ENCODE peak calls at places on chromosomes 2 and 18, in ten cellular contexts. G, A, R, F, K, T, C, H, I and N are unnamed samples.

GRCh38 chr18:44679912-44680270 is 797 bp upstream of the SETBP1 start:
- DNase-seq in G (no peak), A (peak), R (no peak), F (no peak), K (peak), T (no peak), C (peak), H (peak), I (no peak), N (peak)

GRCh38 chr2:54409752-54410151 is 46.4 kb upstream of the SPTBN1 start:
- DNase-seq in G (peak), A (no peak), R (no peak), F (no peak), K (no peak), T (no peak), C (no peak), H (no peak), I (no peak), N (peak)

GRCh38 chr2:67216103-67216502 is 181.0 kb upstream of the ETAA1 start:
- DNase-seq in G (no peak), A (no peak), R (no peak), F (no peak), K (no peak), T (no peak), C (no peak), H (no peak), I (no peak), N (no peak)

GRCh38 chr2:209344349-209344748 is 79.5 kb upstream of the MAP2 start:
- DNase-seq in G (no peak), A (no peak), R (no peak), F (no peak), K (no peak), T (no peak), C (no peak), H (no peak), I (no peak), N (no peak)

GRCh38 chr2:157261199-157261782 is 3.8 kb downstream of the GALNT5 start:
- DNase-seq in G (no peak), A (peak), R (no peak), F (no peak), K (no peak), T (no peak), C (peak), H (peak), I (peak), N (no peak)

GRCh38 chr18:44093253-44093652 is 587.4 kb upstream of the SETBP1 start:
- DNase-seq in G (no peak), A (no peak), R (no peak), F (no peak), K (no peak), T (no peak), C (no peak), H (no peak), I (no peak), N (no peak)

GRCh38 chr18:51195086-51195601 is 2.3 kb downstream of the MEX3C start:
- DNase-seq in G (no peak), A (no peak), R (no peak), F (no peak), K (no peak), T (no peak), C (peak), H (no peak), I (no peak), N (no peak)

GRCh38 chr2:33213648-33214047 is 262.8 kb upstream of the RASGRP3 start:
- DNase-seq in G (no peak), A (no peak), R (no peak), F (no peak), K (no peak), T (no peak), C (no peak), H (no peak), I (no peak), N (no peak)

GRCh38 chr2:240569523-240569997 is 1.3 kb downstream of the RNPEPL1 start:
- DNase-seq in G (no peak), A (no peak), R (no peak), F (no peak), K (no peak), T (no peak), C (no peak), H (no peak), I (no peak), N (no peak)

GRCh38 chr2:888211-888801 is 62.3 kb upstream of the SNTG2 start:
- DNase-seq in G (no peak), A (no peak), R (no peak), F (no peak), K (peak), T (no peak), C (no peak), H (no peak), I (no peak), N (no peak)

GRCh38 chr18:66734451-66734850 is 130.6 kb upstream of the CDH19 start:
- DNase-seq in G (no peak), A (no peak), R (no peak), F (no peak), K (no peak), T (no peak), C (peak), H (no peak), I (no peak), N (no peak)

GRCh38 chr2:119483896-119484718 is 40.2 kb downstream of the SCTR start:
- DNase-seq in G (no peak), A (no peak), R (no peak), F (no peak), K (no peak), T (no peak), C (no peak), H (no peak), I (no peak), N (no peak)

GRCh38 chr2:26495705-26496271 is 17.9 kb upstream of the OTOF start:
- DNase-seq in G (no peak), A (no peak), R (no peak), F (no peak), K (no peak), T (no peak), C (no peak), H (no peak), I (no peak), N (no peak)

GRCh38 chr2:186718895-186719294 is 25.0 kb downstream of the FAM171B start:
- DNase-seq in G (no peak), A (no peak), R (no peak), F (no peak), K (no peak), T (no peak), C (no peak), H (no peak), I (no peak), N (peak)

GRCh38 chr2:138615257-138615656 is 113.7 kb downstream of the SPOPL start:
- DNase-seq in G (no peak), A (peak), R (peak), F (no peak), K (no peak), T (no peak), C (peak), H (no peak), I (no peak), N (no peak)

GRCh38 chr18:48293954-48294893 is 115.0 kb downstream of the ZBTB7C start:
- DNase-seq in G (no peak), A (no peak), R (no peak), F (no peak), K (no peak), T (no peak), C (no peak), H (no peak), I (no peak), N (no peak)

GRCh38 chr2:1730047-1730937 is 14.0 kb downstream of the PXDN start:
- DNase-seq in G (no peak), A (peak), R (peak), F (no peak), K (no peak), T (no peak), C (peak), H (no peak), I (no peak), N (no peak)

GRCh38 chr2:20042531-20042930 is 8.9 kb downstream of the LAPTM4A start:
- DNase-seq in G (no peak), A (no peak), R (no peak), F (no peak), K (no peak), T (no peak), C (no peak), H (no peak), I (no peak), N (no peak)

GRCh38 chr18:3453540-3454364 is 3.8 kb downstream of the TGIF1 start:
- DNase-seq in G (peak), A (peak), R (peak), F (peak), K (peak), T (no peak), C (peak), H (no peak), I (peak), N (no peak)

GRCh38 chr18:12258719-12259705 is 4.9 kb downstream of the CIDEA start:
- DNase-seq in G (no peak), A (no peak), R (no peak), F (no peak), K (no peak), T (no peak), C (no peak), H (no peak), I (no peak), N (no peak)

GRCh38 chr2:188811522-188811921 is 162.7 kb upstream of the COL3A1 start:
- DNase-seq in G (no peak), A (no peak), R (no peak), F (no peak), K (no peak), T (no peak), C (peak), H (no peak), I (no peak), N (no peak)

GRCh38 chr2:175688241-175688640 is 313.8 kb downstream of the LNPK start:
- DNase-seq in G (no peak), A (no peak), R (no peak), F (no peak), K (no peak), T (no peak), C (no peak), H (no peak), I (no peak), N (peak)

GRCh38 chr2:95023222-95023597 is 2.3 kb upstream of the MAL start:
- DNase-seq in G (no peak), A (no peak), R (no peak), F (peak), K (no peak), T (peak), C (no peak), H (no peak), I (peak), N (no peak)

GRCh38 chr2:191610749-191611148 is 67.2 kb upstream of the NABP1 start:
- DNase-seq in G (no peak), A (no peak), R (no peak), F (no peak), K (no peak), T (no peak), C (peak), H (no peak), I (no peak), N (no peak)

GRCh38 chr2:172972005-172972619 is 103.5 kb upstream of the MAP3K20 start:
- DNase-seq in G (no peak), A (peak), R (no peak), F (no peak), K (no peak), T (peak), C (peak), H (peak), I (peak), N (no peak)

GRCh38 chr2:202172439-202173191 is 65.8 kb downstream of the SUMO1 start:
- DNase-seq in G (no peak), A (no peak), R (no peak), F (no peak), K (no peak), T (no peak), C (no peak), H (no peak), I (peak), N (no peak)

GRCh38 chr2:23988371-23988770 is 21.5 kb upstream of the MFSD2B start:
- DNase-seq in G (no peak), A (no peak), R (no peak), F (no peak), K (no peak), T (no peak), C (peak), H (no peak), I (no peak), N (no peak)

GRCh38 chr2:212832211-212833195 is 293.9 kb upstream of the ERBB4 start:
- DNase-seq in G (no peak), A (no peak), R (no peak), F (no peak), K (peak), T (no peak), C (no peak), H (no peak), I (no peak), N (no peak)

GRCh38 chr18:70380915-70381896 is 92.4 kb downstream of the SOCS6 start:
- DNase-seq in G (peak), A (no peak), R (no peak), F (no peak), K (no peak), T (no peak), C (no peak), H (no peak), I (no peak), N (peak)

GRCh38 chr2:119276864-119277263 is 53.2 kb downstream of the STEAP3 start:
- DNase-seq in G (no peak), A (no peak), R (no peak), F (no peak), K (no peak), T (no peak), C (no peak), H (no peak), I (no peak), N (no peak)

GRCh38 chr18:32380559-32380958 is 90.1 kb downstream of the GAREM1 start:
- DNase-seq in G (no peak), A (no peak), R (no peak), F (no peak), K (no peak), T (no peak), C (no peak), H (no peak), I (no peak), N (no peak)

GRCh38 chr18:23992119-23992940 is 22.2 kb upstream of the TTC39C start:
- DNase-seq in G (no peak), A (no peak), R (no peak), F (peak), K (no peak), T (peak), C (peak), H (no peak), I (no peak), N (peak)

GRCh38 chr2:44290271-44290670 is 15.0 kb downstream of the SLC3A1 start:
- DNase-seq in G (no peak), A (peak), R (no peak), F (no peak), K (no peak), T (no peak), C (peak), H (no peak), I (no peak), N (no peak)

GRCh38 chr18:24019641-24020331 is 5.2 kb downstream of the TTC39C start:
- DNase-seq in G (no peak), A (no peak), R (no peak), F (peak), K (no peak), T (peak), C (no peak), H (no peak), I (peak), N (no peak)